ENCODE peak calls at places on chromosomes 2 and 18, in six cellular contexts. A, Y, J, F, S and E are unnamed samples.

GRCh38 chr2:191501390-191502168 is 176.4 kb upstream of the NABP1 start:
- DNase-seq in J (no peak), A (no peak), F (no peak), S (no peak), Y (peak), E (peak)

GRCh38 chr2:231810905-231811304 is 24.7 kb downstream of the COPS7B start:
- DNase-seq in S (no peak), Y (peak), F (no peak), A (no peak), J (no peak), E (peak)

GRCh38 chr2:150681120-150681796 is 193.8 kb upstream of the RND3 start:
- DNase-seq in J (no peak), F (peak), Y (peak), A (no peak), S (no peak), E (peak)

GRCh38 chr18:495452-495851 is 5.0 kb downstream of the COLEC12 start:
- DNase-seq in Y (no peak), J (no peak), S (no peak), A (no peak), F (no peak), E (no peak)

GRCh38 chr2:151891566-151892194 is 63.5 kb upstream of the ARL5A start:
- DNase-seq in A (no peak), J (no peak), S (no peak), F (no peak), Y (no peak), E (no peak)

GRCh38 chr2:38932586-38932985 is 42.9 kb downstream of the ARHGEF33 start:
- DNase-seq in F (no peak), S (no peak), A (no peak), Y (peak), J (no peak), E (no peak)

GRCh38 chr18:79217979-79218604 is 148.9 kb downstream of the ATP9B start:
- DNase-seq in F (no peak), S (no peak), Y (peak), J (no peak), A (no peak), E (peak)

GRCh38 chr2:19664651-19665050 is 237.1 kb downstream of the TTC32 start:
- DNase-seq in S (no peak), J (no peak), F (no peak), A (no peak), Y (peak), E (peak)

GRCh38 chr2:43049836-43050796 is 176.3 kb downstream of the ZFP36L2 start:
- DNase-seq in F (no peak), S (no peak), J (no peak), Y (no peak), A (no peak), E (no peak)

GRCh38 chr2:136072616-136073015 is 45.3 kb downstream of the CXCR4 start:
- DNase-seq in S (peak), F (no peak), A (no peak), J (no peak), Y (no peak), E (no peak)

GRCh38 chr2:79511320-79511951 is 1.4 kb upstream of the CTNNA2 start:
- DNase-seq in A (peak), J (no peak), S (no peak), F (peak), Y (peak), E (peak)

GRCh38 chr18:36848609-36849008 is 19.7 kb downstream of the KIAA1328 start:
- DNase-seq in S (no peak), Y (no peak), A (no peak), J (no peak), F (no peak), E (no peak)

GRCh38 chr18:78528437-78529228 is 451.0 kb upstream of the SALL3 start:
- DNase-seq in J (no peak), F (no peak), A (no peak), S (no peak), Y (no peak), E (no peak)

GRCh38 chr2:230660294-230661060 is 52.2 kb upstream of the CAB39 start:
- DNase-seq in A (peak), F (no peak), Y (no peak), J (peak), S (peak), E (no peak)

GRCh38 chr2:200483729-200484198 is 26.1 kb downstream of the KCTD18 start:
- DNase-seq in J (no peak), A (peak), Y (peak), F (no peak), S (peak), E (peak)

GRCh38 chr2:216545359-216545758 is 46.7 kb downstream of the RPL37A start:
- DNase-seq in S (no peak), A (no peak), J (no peak), F (no peak), Y (peak), E (no peak)

GRCh38 chr2:183124957-183125255 is 663 bp downstream of the NUP35 start:
- DNase-seq in A (no peak), S (no peak), F (no peak), J (no peak), Y (no peak), E (no peak)

GRCh38 chr2:241307055-241307454 is 8.4 kb downstream of the HDLBP start:
- DNase-seq in Y (no peak), J (no peak), A (no peak), F (no peak), S (no peak), E (no peak)

GRCh38 chr18:22828171-22828570 is 105.0 kb upstream of the RBBP8 start:
- DNase-seq in S (no peak), J (no peak), F (no peak), Y (peak), A (no peak), E (peak)

GRCh38 chr2:110121052-110121334 is 5.4 kb upstream of the MALL start:
- DNase-seq in J (no peak), F (no peak), S (no peak), A (no peak), Y (no peak), E (no peak)

GRCh38 chr2:165820296-165820695 is 26.2 kb upstream of the GALNT3 start:
- DNase-seq in F (no peak), S (no peak), A (no peak), J (no peak), Y (no peak), E (no peak)

GRCh38 chr2:128315122-128315828 is 3.4 kb downstream of the HS6ST1 start:
- DNase-seq in S (peak), F (no peak), J (peak), A (no peak), Y (no peak), E (no peak)

GRCh38 chr2:64606495-64607363 is 47.0 kb downstream of the SERTAD2 start:
- DNase-seq in F (peak), J (peak), Y (peak), A (peak), S (peak), E (peak)

GRCh38 chr2:164479460-164479859 is 141.8 kb downstream of the GRB14 start:
- DNase-seq in J (no peak), F (no peak), S (no peak), A (peak), Y (peak), E (peak)

GRCh38 chr18:58687871-58688308 is 16.6 kb downstream of the MALT1 start:
- DNase-seq in S (peak), F (no peak), Y (no peak), A (no peak), J (peak), E (no peak)

GRCh38 chr2:26846881-26847662 is 860 bp upstream of the DPYSL5 start:
- DNase-seq in F (no peak), A (no peak), S (no peak), Y (no peak), J (no peak), E (no peak)

GRCh38 chr2:26847663-26848335 is at the start of gene DPYSL5:
- DNase-seq in J (peak), S (no peak), A (no peak), F (no peak), Y (no peak), E (no peak)

GRCh38 chr2:26849056-26850001 is 1.4 kb downstream of the DPYSL5 start:
- DNase-seq in A (no peak), F (no peak), Y (no peak), J (peak), S (no peak), E (no peak)

GRCh38 chr2:26850002-26850431 is 2.1 kb downstream of the DPYSL5 start:
- DNase-seq in F (no peak), S (no peak), J (no peak), A (no peak), Y (no peak), E (no peak)

DNA sequence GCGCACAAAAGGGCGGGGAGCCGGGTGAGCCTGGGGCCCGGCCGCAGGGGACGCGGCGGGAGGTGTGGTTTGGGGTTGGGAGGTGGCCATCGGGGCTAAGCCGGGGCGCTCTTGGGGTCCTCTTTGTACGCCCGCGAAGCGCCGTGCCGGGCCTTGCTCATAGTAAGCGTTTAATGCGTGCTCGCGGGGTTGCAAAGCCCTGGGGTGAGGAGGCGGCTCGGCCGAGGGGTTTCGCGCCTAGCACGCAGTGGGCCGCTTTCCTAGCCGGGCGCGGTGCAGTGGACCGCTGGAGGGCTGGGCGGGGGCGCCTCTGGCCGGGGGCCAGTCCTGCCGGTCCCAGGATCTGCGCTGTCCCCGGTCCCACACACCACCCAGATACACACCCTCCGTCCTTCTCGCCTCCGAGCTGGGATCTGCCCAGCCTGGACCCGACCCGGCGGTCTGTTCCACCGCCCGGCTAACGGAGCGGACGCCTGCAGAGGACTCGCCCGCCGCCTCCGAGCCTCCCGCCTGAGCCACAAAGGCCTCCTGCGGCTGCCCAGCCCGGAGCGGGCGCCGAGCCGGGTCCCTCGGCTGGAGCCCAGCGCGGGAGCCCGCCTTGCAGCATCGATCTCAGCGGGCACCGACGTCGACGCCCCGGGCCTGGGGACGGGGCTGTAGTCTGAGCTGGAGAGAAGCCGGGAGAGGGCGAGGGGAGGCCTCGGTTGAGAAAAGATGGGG is 564 bp downstream of the DPYSL5 start:
- DNase-seq in Y (no peak), S (no peak), F (no peak), A (no peak), J (peak), E (no peak)
- H3K4me3 ChIP-seq in Y (no peak), S (peak), F (peak), A (no peak), J (peak), E (no peak)

GRCh38 chr18:61993831-61994230 is 101.0 kb upstream of the RNF152 start:
- DNase-seq in J (no peak), S (no peak), F (no peak), A (no peak), Y (peak), E (peak)

GRCh38 chr18:61991201-61991600 is 98.4 kb upstream of the RNF152 start:
- DNase-seq in J (no peak), Y (peak), S (no peak), F (no peak), A (no peak), E (peak)

GRCh38 chr18:61992923-61993322 is 100.1 kb upstream of the RNF152 start:
- DNase-seq in A (no peak), F (no peak), S (no peak), Y (peak), J (no peak), E (peak)

GRCh38 chr18:61992285-61992684 is 99.5 kb upstream of the RNF152 start:
- DNase-seq in Y (peak), A (no peak), S (no peak), J (no peak), F (peak), E (peak)

GRCh38 chr18:61991836-61992235 is 99.0 kb upstream of the RNF152 start:
- DNase-seq in J (no peak), F (no peak), Y (no peak), S (no peak), A (no peak), E (no peak)
- TF ChIP-seq CTCF in J (no peak), F (no peak), Y (no peak), S (no peak), A (no peak), E (no peak)

GRCh38 chr2:23495661-23496114 is 110.7 kb downstream of the KLHL29 start:
- DNase-seq in S (no peak), Y (no peak), A (no peak), J (no peak), F (no peak), E (no peak)
- H3K4me3 ChIP-seq in S (no peak), Y (no peak), A (no peak), J (no peak), F (no peak), E (no peak)

GRCh38 chr18:44636241-44636640 is 44.4 kb upstream of the SETBP1 start:
- DNase-seq in A (no peak), Y (no peak), F (no peak), J (no peak), S (no peak), E (no peak)

GRCh38 chr18:44638811-44639210 is 41.9 kb upstream of the SETBP1 start:
- DNase-seq in S (no peak), A (no peak), F (no peak), Y (no peak), J (no peak), E (no peak)

GRCh38 chr18:44635546-44635945 is 45.1 kb upstream of the SETBP1 start:
- DNase-seq in S (no peak), A (no peak), Y (no peak), F (no peak), J (no peak), E (no peak)

GRCh38 chr18:44637210-44638051 is 43.3 kb upstream of the SETBP1 start:
- DNase-seq in J (no peak), A (no peak), F (peak), S (no peak), Y (no peak), E (no peak)

GRCh38 chr18:44638141-44638540 is 42.5 kb upstream of the SETBP1 start:
- DNase-seq in A (no peak), F (peak), J (no peak), Y (no peak), S (no peak), E (no peak)
- TF ChIP-seq CTCF in A (no peak), F (peak), J (no peak), Y (no peak), S (no peak), E (no peak)

DNA sequence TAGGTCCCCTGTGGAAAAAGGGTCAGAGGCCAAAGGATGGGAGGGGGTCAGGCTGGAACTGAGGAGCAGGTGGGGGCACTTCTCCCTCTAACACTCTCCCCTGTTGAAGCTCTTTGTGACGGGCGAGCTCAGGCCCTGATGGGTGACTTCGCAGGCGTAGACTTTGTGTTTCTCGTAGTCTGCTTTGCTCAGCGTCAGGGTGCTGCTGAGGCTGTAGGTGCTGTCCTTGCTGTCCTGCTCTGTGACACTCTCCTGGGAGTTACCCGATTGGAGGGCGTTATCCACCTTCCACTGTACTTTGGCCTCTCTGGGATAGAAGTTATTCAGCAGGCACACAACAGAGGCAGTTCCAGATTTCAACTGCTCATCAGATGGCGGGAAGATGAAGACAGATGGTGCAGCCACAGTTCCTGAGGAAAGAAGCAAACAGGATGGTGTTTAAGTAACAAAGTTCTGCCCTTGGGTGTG is 165.8 kb downstream of the RPIA start:
- DNase-seq in Y (no peak), J (no peak), S (peak), A (no peak), F (no peak), E (no peak)
- H3K4me3 ChIP-seq in Y (no peak), J (no peak), S (no peak), A (no peak), F (no peak), E (no peak)

GRCh38 chr2:47518497-47519146 is 115.7 kb downstream of the MSH2 start:
- DNase-seq in F (no peak), Y (no peak), A (no peak), J (no peak), S (no peak), E (no peak)
- TF ChIP-seq CTCF in F (no peak), Y (no peak), A (no peak), J (no peak), S (no peak), E (no peak)